ENCODE peak calls at places on chromosomes 16 and 17, in ten cellular contexts. S is osteocyte; E is skeletal muscle cell; F is A549; M is CD4-positive, alpha-beta T cell; T is left ventricle myocardium inferior; D is heart left ventricle; O is adrenal gland; K is amygdala; B is breast epithelium. L is an unnamed sample.

GRCh38 chr16:50521246-50521900 is 26.8 kb upstream of the NKD1 start:
- DNase-seq in F (no peak), S (peak; percentile 42), B (peak; percentile 5), T (no peak), K (no peak), O (no peak), D (no peak), E (no peak), M (no peak), L (no peak)

GRCh38 chr16:86662740-86663139 is 84.4 kb downstream of the FOXL1 start:
- DNase-seq in F (no peak), S (no peak), M (no peak), K (no peak), B (no peak), T (no peak), E (no peak), O (no peak), D (no peak), L (no peak)

GRCh38 chr17:29929006-29929543 is 953 bp downstream of the SSH2 start:
- DNase-seq in T (no peak), D (peak; percentile 11), K (no peak), O (peak; percentile 24), B (no peak), M (no peak), E (no peak), S (no peak), F (peak; percentile 57), L (no peak)

GRCh38 chr17:28552201-28552999 is at the start of gene UNC119:
- DNase-seq in F (peak; percentile 59), S (peak; percentile 91), B (peak; percentile 61), O (peak; percentile 81), E (no peak), M (peak; percentile 69), T (peak; percentile 85), D (peak; percentile 82), K (peak; percentile 47), L (peak; percentile 59)

GRCh38 chr17:17561408-17562144 is 29.9 kb downstream of the PEMT start:
- DNase-seq in B (peak; percentile 76), E (no peak), K (no peak), M (no peak), F (no peak), T (peak; percentile 31), O (peak; percentile 44), S (no peak), D (no peak), L (no peak)

GRCh38 chr17:64056269-64057005 is 36.0 kb upstream of the ICAM2 start:
- DNase-seq in D (no peak), S (no peak), K (no peak), O (no peak), B (peak; percentile 38), M (no peak), T (no peak), F (no peak), E (no peak), L (no peak)

GRCh38 chr17:38606646-38607611 is 1.2 kb upstream of the SRCIN1 start:
- DNase-seq in S (no peak), T (peak; percentile 76), M (no peak), O (no peak), E (no peak), F (no peak), D (peak; percentile 62), B (no peak), K (peak; percentile 63), L (no peak)

GRCh38 chr16:83952587-83952939 is 477 bp upstream of the OSGIN1 start:
- DNase-seq in M (no peak), T (no peak), B (no peak), E (no peak), F (no peak), K (no peak), D (no peak), O (peak; percentile 77), S (no peak), L (no peak)

GRCh38 chr16:89170346-89171215 is 967 bp upstream of the CDH15 start:
- DNase-seq in S (no peak), T (no peak), E (no peak), B (no peak), D (no peak), F (peak; percentile 41), K (no peak), O (no peak), M (no peak), L (no peak)

GRCh38 chr16:68179196-68179795 is 56.6 kb downstream of the ESRP2 start:
- DNase-seq in F (no peak), B (no peak), D (no peak), S (no peak), E (no peak), K (no peak), O (no peak), M (no peak), T (no peak), L (no peak)

GRCh38 chr17:7391307-7391706 is 3.0 kb downstream of the PLSCR3 start:
- DNase-seq in T (no peak), K (no peak), E (no peak), F (no peak), O (no peak), M (no peak), S (no peak), D (no peak), B (no peak), L (no peak)

GRCh38 chr17:58314706-58315015 is 13.9 kb downstream of the TSPOAP1 start:
- DNase-seq in T (no peak), D (no peak), K (no peak), F (no peak), O (no peak), S (peak; percentile 27), B (no peak), M (no peak), E (no peak), L (no peak)

GRCh38 chr16:85176541-85177447 is 64.5 kb upstream of the CIBAR2 start:
- DNase-seq in E (peak; percentile 41), T (no peak), K (no peak), B (no peak), S (no peak), D (no peak), F (no peak), O (no peak), M (no peak), L (no peak)

GRCh38 chr17:59754547-59754946 is 47.1 kb downstream of the VMP1 start:
- DNase-seq in B (no peak), O (peak; percentile 50), T (no peak), F (peak; percentile 99), D (no peak), S (no peak), M (no peak), K (no peak), E (peak; percentile 96), L (peak; percentile 26)

L was measured in T1000.